ENCODE peak calls at places on chromosomes 1 and 21, in four cellular contexts. J is KG1, M is NCI-H1694 treated with DMSO at 0.1 percent for 48 hours, X is dermis microvascular lymphatic vessel endothelial cell. F is an unnamed sample.

GRCh38 chr1:210440081-210440480 is 111.4 kb downstream of the HHAT start:
- DNase-seq in J (no peak), X (no peak), M (no peak), F (no peak)

GRCh38 chr1:236403905-236404696 is 10.0 kb downstream of the EDARADD start:
- DNase-seq in X (no peak), M (no peak), J (no peak), F (no peak)

GRCh38 chr1:117657949-117658660 is 52.3 kb downstream of the TENT5C start:
- DNase-seq in X (no peak), J (no peak), M (no peak), F (no peak)

GRCh38 chr1:86259390-86259789 is 102.8 kb upstream of the COL24A1 start:
- DNase-seq in J (no peak), M (no peak), X (no peak), F (no peak)

GRCh38 chr21:42447182-42447581 is 43.5 kb downstream of the UBASH3A start:
- DNase-seq in M (no peak), J (no peak), X (no peak), F (no peak)

GRCh38 chr1:208628298-208628914 is 384.2 kb upstream of the PLXNA2 start:
- DNase-seq in J (no peak), M (no peak), X (no peak), F (no peak)

GRCh38 chr1:1085911-1086841 is 12.1 kb upstream of the RNF223 start:
- DNase-seq in M (no peak), J (no peak), X (no peak), F (no peak)

GRCh38 chr1:147787765-147788164 is 27.4 kb upstream of the GJA5 start:
- DNase-seq in J (no peak), M (no peak), X (peak; percentile 18), F (no peak)

GRCh38 chr1:115456441-115456961 is 118.5 kb upstream of the NGF start:
- DNase-seq in M (no peak), X (no peak), J (no peak), F (no peak)

GRCh38 chr1:156492013-156492590 is 8.5 kb downstream of the MEF2D start:
- DNase-seq in M (no peak), J (no peak), X (no peak), F (no peak)

GRCh38 chr21:37149411-37149810 is 76.4 kb downstream of the TTC3 start:
- DNase-seq in M (no peak), J (no peak), X (peak; percentile 1), F (no peak)

GRCh38 chr1:78649628-78650027 is at the start of gene IFI44:
- DNase-seq in J (peak; percentile 78), M (no peak), X (peak; percentile 89), F (peak; percentile 38)

GRCh38 chr1:212237651-212238050 is 47.6 kb upstream of the PPP2R5A start:
- DNase-seq in M (no peak), J (no peak), X (no peak), F (peak; percentile 33)

GRCh38 chr1:201702936-201703335 is 126.0 kb upstream of the IPO9 start:
- DNase-seq in X (peak; percentile 36), J (no peak), M (peak; percentile 95), F (no peak)

GRCh38 chr21:46069719-46070279 is 28.1 kb upstream of the COL6A2 start:
- DNase-seq in J (no peak), X (no peak), M (no peak), F (no peak)

GRCh38 chr1:38455829-38456563 is 403.6 kb downstream of the RRAGC start:
- DNase-seq in J (no peak), X (peak; percentile 69), M (no peak), F (no peak)

GRCh38 chr1:13682443-13682842 is 17.5 kb upstream of the PRDM2 start:
- DNase-seq in X (no peak), M (no peak), J (no peak), F (no peak)

GRCh38 chr1:228292609-228292911 is 84.7 kb downstream of the OBSCN start:
- DNase-seq in X (no peak), J (no peak), M (no peak), F (no peak)

GRCh38 chr1:55337801-55338447 is 122.8 kb upstream of the USP24 start:
- DNase-seq in X (peak; percentile 84), M (peak; percentile 52), J (no peak), F (peak; percentile 8)

GRCh38 chr21:37555672-37556261 is 189.2 kb downstream of the DYRK1A start:
- DNase-seq in M (no peak), J (no peak), X (no peak), F (no peak)

GRCh38 chr1:116878804-116879477 is 30.8 kb upstream of the PTGFRN start:
- DNase-seq in M (peak; percentile 94), J (no peak), X (peak; percentile 91), F (no peak)

GRCh38 chr1:230112131-230112701 is 45.2 kb downstream of the GALNT2 start:
- DNase-seq in M (no peak), X (no peak), J (no peak), F (no peak)

GRCh38 chr21:21740207-21740606 is 742.0 kb downstream of the NCAM2 start:
- DNase-seq in M (no peak), X (no peak), J (no peak), F (no peak)

GRCh38 chr21:39384674-39385298 is 35.9 kb upstream of the HMGN1 start:
- DNase-seq in J (no peak), X (peak; percentile 21), M (no peak), F (no peak)

GRCh38 chr1:113783254-113784103 is 24.2 kb upstream of the PHTF1 start:
- DNase-seq in J (peak; percentile 85), X (peak; percentile 31), M (no peak), F (no peak)

GRCh38 chr1:23582820-23583219 is 23.5 kb upstream of the ID3 start:
- DNase-seq in M (no peak), X (no peak), J (no peak), F (no peak)

GRCh38 chr1:83857108-83857507 is 141.8 kb downstream of the TTLL7 start:
- DNase-seq in X (no peak), J (no peak), M (peak; percentile 61), F (no peak)

GRCh38 chr1:29324771-29325351 is 88.5 kb downstream of the PTPRU start:
- DNase-seq in J (no peak), X (no peak), M (no peak), F (no peak)

GRCh38 chr21:31892686-31893085 is 19.9 kb downstream of the HUNK start:
- DNase-seq in X (no peak), J (no peak), M (no peak), F (no peak)

GRCh38 chr1:204577794-204578478 is 61.7 kb downstream of the MDM4 start:
- DNase-seq in J (no peak), X (no peak), M (no peak), F (no peak)

GRCh38 chr21:46011267-46011967 is 29.8 kb downstream of the COL6A1 start:
- DNase-seq in M (no peak), J (no peak), X (no peak), F (no peak)

GRCh38 chr1:156677616-156678596 is 699 bp upstream of the NES start:
- DNase-seq in J (peak; percentile 51), X (peak; percentile 87), M (peak; percentile 93), F (peak; percentile 32)

GRCh38 chr1:230124187-230125128 is 57.4 kb downstream of the GALNT2 start:
- DNase-seq in M (no peak), X (no peak), J (no peak), F (no peak)

GRCh38 chr1:55868026-55868425 is 652.9 kb upstream of the USP24 start:
- DNase-seq in X (peak; percentile 12), J (no peak), M (no peak), F (no peak)

GRCh38 chr1:37234941-37235418 is 200.7 kb upstream of the GRIK3 start:
- DNase-seq in X (no peak), J (no peak), M (no peak), F (no peak)

GRCh38 chr21:41967708-41968107 is 13.9 kb upstream of the C2CD2 start:
- DNase-seq in X (no peak), M (no peak), J (no peak), F (no peak)

GRCh38 chr1:172727956-172728603 is 69.2 kb downstream of the FASLG start:
- DNase-seq in M (no peak), J (peak; percentile 19), X (peak; percentile 46), F (no peak)

GRCh38 chr1:59445040-59445439 is 148.1 kb downstream of the FGGY start:
- DNase-seq in M (no peak), J (no peak), X (no peak), F (no peak)

GRCh38 chr1:164748253-164748899 is 189.4 kb downstream of the PBX1 start:
- DNase-seq in X (no peak), M (no peak), J (no peak), F (no peak)

GRCh38 chr1:147084273-147085096 is 87.8 kb downstream of the PRKAB2 start:
- DNase-seq in X (peak; percentile 81), J (no peak), M (peak; percentile 94), F (peak; percentile 33)

F was measured in GM18507.